ENCODE peak calls at places on chromosomes 13 and 19, in four cellular contexts. Y is CD4-positive, alpha-beta T cell; C is mammary epithelial cell; S is A549. N is an unnamed sample.

GRCh38 chr13:110306340-110306959 is 507 bp downstream of the COL4A1 start:
- DNase-seq in Y (no peak), C (no peak), S (no peak), N (no peak)

GRCh38 chr19:51503428-51503827 is 1.8 kb upstream of the SIGLEC12 start:
- DNase-seq in Y (no peak), C (no peak), S (no peak), N (no peak)

GRCh38 chr13:94110011-94110410 is 369.5 kb downstream of the DCT start:
- DNase-seq in Y (no peak), C (no peak), S (no peak), N (no peak)

GRCh38 chr19:4774136-4774535 is 17.4 kb upstream of the FEM1A start:
- DNase-seq in Y (no peak), C (no peak), S (no peak), N (no peak)

GRCh38 chr19:3620145-3620816 is 6.3 kb downstream of the CACTIN start:
- DNase-seq in Y (no peak), C (no peak), S (no peak), N (no peak)

GRCh38 chr19:29188704-29189375 is 24.1 kb downstream of the UQCRFS1 start:
- DNase-seq in Y (no peak), C (no peak), S (no peak), N (no peak)

GRCh38 chr13:72792640-72793039 is 10.7 kb downstream of the PIBF1 start:
- DNase-seq in Y (no peak), C (no peak), S (no peak), N (no peak)

GRCh38 chr19:57888494-57889231 is at the start of gene ZNF814:
- DNase-seq in Y (peak), C (peak), S (peak), N (peak)

GRCh38 chr13:113784645-113785024 is 25.6 kb downstream of the TMEM255B start:
- DNase-seq in Y (no peak), C (no peak), S (no peak), N (no peak)

GRCh38 chr13:23794267-23795161 is 94.7 kb downstream of the MIPEP start:
- DNase-seq in Y (no peak), C (peak), S (no peak), N (no peak)

GRCh38 chr13:25440081-25440480 is 68.3 kb downstream of the ATP8A2 start:
- DNase-seq in Y (no peak), C (no peak), S (no peak), N (no peak)

GRCh38 chr13:45107539-45107938 is 12.8 kb upstream of the GTF2F2 start:
- DNase-seq in Y (no peak), C (no peak), S (no peak), N (no peak)

GRCh38 chr19:5321851-5322681 is 18.5 kb downstream of the PTPRS start:
- DNase-seq in Y (no peak), C (no peak), S (no peak), N (no peak)

GRCh38 chr13:27044837-27045570 is 126.6 kb downstream of the USP12 start:
- DNase-seq in Y (no peak), C (no peak), S (no peak), N (no peak)

GRCh38 chr19:40741527-40742390 is 8.5 kb downstream of the ACTMAP start:
- DNase-seq in Y (no peak), C (peak), S (no peak), N (no peak)

GRCh38 chr19:42246143-42246868 is 3.9 kb upstream of the GSK3A start:
- DNase-seq in Y (no peak), C (peak), S (peak), N (no peak)

GRCh38 chr13:77980592-77980991 is 62.0 kb upstream of the EDNRB start:
- DNase-seq in Y (no peak), C (peak), S (no peak), N (no peak)

GRCh38 chr19:609001-609340 is 19.3 kb downstream of the HCN2 start:
- DNase-seq in Y (no peak), C (no peak), S (no peak), N (no peak)

GRCh38 chr13:67726979-67727378 is 496.8 kb upstream of the PCDH9 start:
- DNase-seq in Y (no peak), C (no peak), S (no peak), N (no peak)

GRCh38 chr13:65943024-65943423 is 1287.1 kb downstream of the PCDH9 start:
- DNase-seq in Y (no peak), C (no peak), S (no peak), N (no peak)

DNA sequence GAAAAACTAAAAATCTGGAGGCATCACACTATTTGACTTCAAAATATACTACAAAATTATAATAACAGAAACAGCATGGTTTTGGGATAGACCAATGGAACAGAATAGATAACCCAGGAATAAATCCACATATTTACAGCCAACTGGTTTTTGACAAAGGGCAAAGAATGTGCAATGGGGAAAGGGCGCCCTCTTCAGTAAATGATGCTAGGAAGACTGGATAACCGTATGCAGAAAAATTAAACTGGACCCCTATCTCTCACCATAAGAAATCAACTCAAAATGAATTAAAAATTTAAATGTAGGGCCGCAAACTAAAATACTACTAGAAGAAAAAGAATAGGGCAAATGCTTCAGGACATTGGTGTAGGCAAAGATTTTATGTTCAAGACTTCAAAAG is 440.5 kb upstream of the SGCG start:
- DNase-seq in Y (no peak), C (no peak), S (no peak), N (no peak)
- TF ChIP-seq CTCF in Y (no peak), C (no peak), S (no peak), N (peak)

GRCh38 chr19:14514215-14514871 is 3.9 kb downstream of the DNAJB1 start:
- DNase-seq in Y (no peak), C (no peak), S (no peak), N (no peak)
- TF ChIP-seq CTCF in Y (no peak), C (no peak), S (no peak), N (no peak)

DNA sequence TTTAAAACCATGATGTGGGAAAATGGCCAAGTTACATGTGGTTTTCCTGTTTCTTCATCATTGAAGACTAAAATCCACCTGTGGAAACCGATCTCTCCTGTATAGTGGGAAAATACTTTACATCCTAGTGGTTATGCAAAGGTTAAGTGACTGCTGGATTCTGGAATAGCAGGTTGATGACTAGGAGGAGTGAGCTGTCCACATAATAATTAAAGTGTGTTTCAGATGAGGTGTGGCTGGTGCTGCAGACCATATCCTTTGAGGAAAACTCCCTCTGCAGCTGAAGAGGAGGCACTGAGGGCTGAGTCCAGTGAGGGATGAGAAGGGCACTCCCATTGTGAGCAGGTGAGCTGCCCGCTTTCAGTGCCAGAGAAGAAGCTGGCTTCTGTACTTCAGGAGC is 43.2 kb downstream of the DCLK1 start:
- DNase-seq in Y (no peak), C (peak), S (no peak), N (no peak)
- TF ChIP-seq CTCF in Y (no peak), C (peak), S (no peak), N (no peak)

GRCh38 chr19:7006305-7006704 is 14.9 kb downstream of the MBD3L2B start:
- DNase-seq in Y (no peak), C (no peak), S (no peak), N (no peak)

GRCh38 chr19:7007859-7008258 is 13.4 kb downstream of the MBD3L2B start:
- DNase-seq in Y (no peak), C (no peak), S (no peak), N (no peak)

GRCh38 chr19:7000816-7001215 is 20.4 kb downstream of the MBD3L2B start:
- DNase-seq in Y (no peak), C (no peak), S (no peak), N (no peak)

GRCh38 chr19:6999938-7000732 is 21.1 kb downstream of the MBD3L2B start:
- DNase-seq in Y (no peak), C (no peak), S (no peak), N (no peak)

GRCh38 chr19:7004313-7004931 is 16.8 kb downstream of the MBD3L2B start:
- DNase-seq in Y (no peak), C (no peak), S (peak), N (no peak)
- TF ChIP-seq CTCF in Y (peak), C (peak), S (peak), N (peak)

GRCh38 chr13:20356437-20356836 is 124.3 kb upstream of the GJB6 start:
- DNase-seq in Y (no peak), C (no peak), S (no peak), N (no peak)

GRCh38 chr13:20351279-20352022 is 119.3 kb upstream of the GJB6 start:
- DNase-seq in Y (no peak), C (peak), S (no peak), N (no peak)

GRCh38 chr13:20354722-20355121 is 122.6 kb upstream of the GJB6 start:
- DNase-seq in Y (no peak), C (peak), S (no peak), N (no peak)

GRCh38 chr13:20350819-20351218 is 118.7 kb upstream of the GJB6 start:
- DNase-seq in Y (no peak), C (peak), S (no peak), N (no peak)

DNA sequence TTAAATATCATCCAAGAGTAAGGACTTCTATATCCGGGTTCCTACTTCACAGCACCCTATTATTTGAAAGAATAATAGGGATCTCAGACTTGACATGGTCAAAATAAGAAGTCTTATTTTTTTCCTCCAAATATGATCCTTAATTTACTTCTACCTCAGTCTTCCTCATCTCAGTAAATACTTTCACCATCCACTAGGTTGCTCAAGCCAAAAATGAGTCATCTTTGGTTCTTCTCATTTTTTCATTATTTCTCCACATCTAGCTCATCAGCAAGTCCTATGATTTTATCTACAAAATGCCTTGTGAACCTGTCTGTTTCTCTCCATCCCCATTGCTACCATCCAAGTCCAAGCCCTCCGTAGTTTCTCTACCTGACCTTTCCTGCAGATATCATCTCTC is 121.9 kb upstream of the GJB6 start:
- DNase-seq in Y (no peak), C (peak), S (no peak), N (no peak)
- TF ChIP-seq CTCF in Y (no peak), C (peak), S (no peak), N (no peak)

DNA sequence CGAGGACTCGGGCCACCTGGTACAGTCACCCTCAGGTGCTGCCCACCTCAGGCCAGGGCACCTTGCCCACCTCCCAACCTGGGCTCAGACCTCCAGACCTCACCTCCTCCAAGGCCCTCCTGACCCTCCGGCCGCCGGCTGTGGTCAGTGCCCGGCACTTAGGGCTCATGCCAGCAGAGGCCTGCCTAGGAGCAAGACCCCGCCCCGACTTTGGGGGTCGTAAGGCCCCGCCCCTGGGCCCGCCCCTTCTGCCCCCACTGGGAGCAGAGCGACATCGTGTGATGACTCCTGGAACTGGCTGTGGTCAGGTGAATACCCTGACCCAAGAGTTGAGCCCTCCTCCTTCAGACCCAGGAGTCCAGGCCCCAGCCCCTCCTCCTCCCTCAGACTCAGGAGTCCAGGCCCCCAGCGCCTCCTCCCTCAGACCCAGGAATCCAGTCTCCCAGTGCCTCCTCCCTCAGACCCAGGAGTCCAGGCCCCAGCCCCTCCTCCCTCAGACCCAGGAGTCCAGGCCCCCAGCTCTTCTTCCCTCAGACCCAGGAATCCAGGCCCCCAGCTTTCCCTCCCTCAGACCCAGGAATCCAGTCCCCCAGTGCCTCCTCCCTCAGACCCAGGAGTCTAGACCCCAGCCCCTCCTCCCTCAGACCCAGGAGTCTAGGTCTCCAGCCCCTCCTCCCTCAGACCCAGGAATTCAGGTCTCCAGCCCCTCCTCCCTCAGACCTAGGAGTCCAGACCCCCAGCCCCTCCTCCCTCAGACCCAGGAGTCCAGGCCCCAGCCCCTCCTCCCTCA is at the start of gene SBK2:
- DNase-seq in Y (no peak), C (no peak), S (no peak), N (peak)
- TF ChIP-seq CTCF in Y (no peak), C (no peak), S (peak), N (peak)

DNA sequence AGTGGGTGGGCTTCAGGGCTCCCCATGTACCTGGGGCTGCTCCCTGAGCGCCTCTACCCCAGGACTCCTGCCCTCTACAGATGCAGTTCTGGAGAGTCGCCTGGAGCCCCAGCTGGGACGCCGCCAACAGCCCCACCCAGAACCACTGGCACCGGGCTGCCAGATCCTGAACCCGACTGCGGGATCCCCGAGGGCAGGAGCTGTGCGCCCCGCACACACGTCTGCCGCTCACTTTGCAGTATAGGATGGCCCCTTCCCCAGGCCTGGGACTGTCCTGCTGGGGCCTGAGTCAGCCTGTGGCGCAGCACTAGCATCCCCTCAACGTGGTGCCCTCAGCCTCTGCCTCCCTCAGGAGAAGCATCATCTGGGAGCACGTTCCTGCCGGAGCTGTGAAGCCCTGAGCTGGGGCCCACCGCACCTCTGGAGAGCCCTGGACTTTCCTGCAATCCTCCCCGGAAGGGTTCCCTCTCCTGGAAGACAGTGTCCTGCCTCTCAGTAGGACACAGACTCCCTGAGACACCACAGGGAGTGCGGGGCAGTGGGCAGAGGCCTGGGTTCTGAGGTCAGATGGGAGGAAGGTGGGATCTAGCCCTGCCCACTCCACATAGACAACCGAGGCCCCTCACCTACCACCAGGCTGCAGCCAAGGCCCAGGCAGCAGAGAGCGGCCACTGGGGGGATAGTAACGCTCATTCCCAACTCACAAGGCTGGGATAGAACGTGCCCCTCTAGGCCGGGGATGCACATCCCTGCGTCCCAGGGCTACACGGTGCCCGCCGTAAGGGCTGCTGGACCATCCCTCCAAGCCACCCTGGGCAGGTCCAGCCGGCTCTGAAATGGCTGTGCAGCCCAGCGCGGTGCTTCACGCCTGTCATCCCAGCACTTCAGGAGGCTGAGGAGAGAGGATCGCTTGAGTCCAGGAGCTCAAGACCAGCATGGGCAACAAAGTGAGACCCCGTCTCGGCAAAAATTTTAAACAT is 3.5 kb downstream of the REXO1 start:
- DNase-seq in Y (no peak), C (no peak), S (no peak), N (no peak)
- TF ChIP-seq CTCF in Y (no peak), C (no peak), S (no peak), N (no peak)

GRCh38 chr19:17678836-17679235 is 9.3 kb downstream of the UNC13A start:
- DNase-seq in Y (no peak), C (no peak), S (no peak), N (no peak)

GRCh38 chr19:17679526-17680234 is 8.5 kb downstream of the UNC13A start:
- DNase-seq in Y (no peak), C (no peak), S (no peak), N (no peak)

GRCh38 chr19:17676295-17676694 is 11.9 kb downstream of the UNC13A start:
- DNase-seq in Y (no peak), C (no peak), S (no peak), N (no peak)

GRCh38 chr19:17673937-17674799 is 14.0 kb downstream of the UNC13A start:
- DNase-seq in Y (no peak), C (no peak), S (no peak), N (no peak)

DNA sequence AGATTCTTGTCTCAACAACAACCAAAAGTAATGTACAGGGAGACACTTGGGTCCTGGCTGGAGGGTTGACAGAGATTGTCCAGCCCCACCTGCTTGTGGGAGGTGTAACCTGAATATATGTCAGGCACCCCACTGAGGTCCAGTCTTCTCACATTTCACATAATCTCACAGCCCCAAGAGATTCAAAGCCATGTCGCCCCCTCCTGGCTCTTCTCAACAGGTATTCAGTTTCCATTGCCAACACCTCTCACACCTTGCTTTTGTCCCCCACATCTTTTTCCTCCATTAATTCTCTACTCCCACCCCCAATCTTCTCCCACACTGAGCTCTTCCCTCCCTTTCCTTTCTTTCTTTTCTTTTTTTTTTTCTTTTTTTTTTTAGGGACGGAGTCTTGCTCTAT is 11.2 kb downstream of the UNC13A start:
- DNase-seq in Y (no peak), C (no peak), S (no peak), N (no peak)
- TF ChIP-seq CTCF in Y (no peak), C (peak), S (no peak), N (peak)